ENCODE peak calls at places on chromosomes 2 and 18, in four cellular contexts. Z is K562, R is WTC11, X is HepG2. W is an unnamed sample.

GRCh38 chr2:39603436-39603835 is 62.3 kb upstream of the TMEM178A start:
- DNase-seq in X (no peak), Z (no peak), R (no peak), W (no peak)

GRCh38 chr2:61177727-61178549 is 15.9 kb downstream of the C2orf74 start:
- DNase-seq in Z (peak; percentile 25), R (peak; percentile 27), X (peak; percentile 19), W (no peak)

GRCh38 chr2:47402555-47402804 is 476 bp upstream of the MSH2 start:
- DNase-seq in X (no peak), Z (no peak), R (no peak), W (no peak)

GRCh38 chr18:48988508-48989303 is 37.9 kb upstream of the SMAD7 start:
- DNase-seq in R (no peak), X (no peak), Z (no peak), W (no peak)

GRCh38 chr2:227939271-227940027 is 68.0 kb downstream of the DAW1 start:
- DNase-seq in Z (no peak), R (peak; percentile 34), X (peak; percentile 60), W (peak; percentile 50)

GRCh38 chr2:113138428-113139322 is 11.3 kb downstream of the IL1RN start:
- DNase-seq in Z (peak; percentile 67), X (peak; percentile 76), R (no peak), W (peak; percentile 68)

GRCh38 chr2:48607307-48608014 is 10.2 kb upstream of the GTF2A1L start:
- DNase-seq in X (no peak), R (no peak), Z (peak; percentile 45), W (no peak)

GRCh38 chr2:71224935-71225334 is 2.0 kb downstream of the PAIP2B start:
- DNase-seq in X (no peak), Z (no peak), R (no peak), W (no peak)

GRCh38 chr2:15989559-15989958 is 49.2 kb downstream of the MYCN start:
- DNase-seq in R (no peak), Z (no peak), X (no peak), W (no peak)

GRCh38 chr2:42249887-42250286 is 80.7 kb downstream of the EML4 start:
- DNase-seq in Z (no peak), X (no peak), R (no peak), W (no peak)

GRCh38 chr2:16051046-16051489 is 110.7 kb downstream of the MYCN start:
- DNase-seq in X (peak; percentile 80), R (no peak), Z (no peak), W (no peak)

GRCh38 chr18:49744395-49744987 is 68.8 kb downstream of the ACAA2 start:
- DNase-seq in Z (no peak), R (no peak), X (no peak), W (no peak)

GRCh38 chr18:3721771-3722661 is 272.0 kb downstream of the TGIF1 start:
- DNase-seq in X (no peak), Z (no peak), R (no peak), W (no peak)

GRCh38 chr2:174341301-174341994 is 6.7 kb downstream of the SP9 start:
- DNase-seq in R (peak; percentile 92), Z (peak; percentile 83), X (peak; percentile 67), W (peak; percentile 77)

GRCh38 chr2:100887713-100888112 is 67.8 kb downstream of the NPAS2 start:
- DNase-seq in X (no peak), Z (no peak), R (no peak), W (no peak)

GRCh38 chr18:23722646-23723045 is 33.4 kb downstream of the LAMA3 start:
- DNase-seq in X (no peak), R (no peak), Z (no peak), W (no peak)

GRCh38 chr2:60438136-60438535 is 115.3 kb downstream of the BCL11A start:
- DNase-seq in X (no peak), Z (no peak), R (no peak), W (no peak)

GRCh38 chr2:140601342-140601741 is 1529.5 kb downstream of the LRP1B start:
- DNase-seq in Z (no peak), R (no peak), X (no peak), W (no peak)

GRCh38 chr2:41038408-41038807 is 586.5 kb upstream of the SLC8A1 start:
- DNase-seq in Z (no peak), R (no peak), X (no peak), W (no peak)

GRCh38 chr18:26471027-26471426 is 77.3 kb downstream of the KCTD1 start:
- DNase-seq in R (no peak), Z (no peak), X (no peak), W (no peak)

GRCh38 chr2:236691799-236692167 is 122.2 kb downstream of the ACKR3 start:
- DNase-seq in Z (no peak), X (no peak), R (no peak), W (no peak)

GRCh38 chr2:165499131-165499530 is 29.6 kb downstream of the CSRNP3 start:
- DNase-seq in X (no peak), Z (no peak), R (no peak), W (no peak)

GRCh38 chr2:16334366-16334765 is 331.3 kb downstream of the CYRIA start:
- DNase-seq in R (no peak), Z (no peak), X (no peak), W (no peak)

GRCh38 chr2:66851449-66851872 is 416.5 kb downstream of the MEIS1 start:
- DNase-seq in R (no peak), Z (no peak), X (peak; percentile 9), W (no peak)

GRCh38 chr18:32440478-32440877 is 30.2 kb downstream of the GAREM1 start:
- DNase-seq in R (no peak), X (no peak), Z (no peak), W (no peak)

GRCh38 chr2:25499157-25499556 is 157.4 kb upstream of the DNMT3A start:
- DNase-seq in Z (no peak), X (no peak), R (no peak), W (no peak)

DNA sequence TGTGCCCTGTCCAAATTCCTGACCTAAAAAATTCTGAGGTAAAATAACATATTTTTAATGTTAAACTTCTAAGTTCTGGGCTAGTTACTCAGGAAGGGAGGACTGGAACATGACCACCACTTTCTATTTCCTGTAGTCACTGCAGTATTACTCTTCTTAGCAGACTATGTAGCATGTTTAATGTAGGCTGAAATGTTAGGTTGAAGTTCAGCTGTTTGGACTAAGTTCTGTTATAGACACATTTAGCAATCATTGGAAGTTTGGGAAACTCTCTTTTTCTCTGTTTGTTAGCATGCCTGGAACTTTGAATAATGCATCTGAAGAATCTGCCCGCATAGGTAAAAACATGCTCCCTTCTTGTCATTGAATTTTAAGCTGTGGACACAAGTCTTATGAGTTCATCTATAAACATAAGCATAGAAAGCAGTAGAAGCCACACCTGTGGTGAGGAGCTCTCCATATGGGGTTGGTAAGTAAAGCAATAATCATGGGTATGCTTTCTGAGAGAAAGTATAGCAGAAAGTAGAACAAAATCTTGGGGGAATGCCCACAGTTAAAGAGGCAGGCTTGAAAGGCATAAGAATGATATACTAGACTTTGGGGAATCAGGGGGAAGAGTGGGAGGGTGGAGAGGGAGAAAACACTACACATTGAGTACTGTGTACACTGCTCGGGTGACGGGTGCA is 52.6 kb downstream of the IL1R2 start:
- DNase-seq in X (no peak), Z (no peak), R (no peak), W (no peak)
- TF ChIP-seq ELF4 in X (no peak), Z (no peak), R (no peak), W (no peak)

GRCh38 chr2:203782262-203782976 is 76.0 kb downstream of the CD28 start:
- DNase-seq in Z (peak; percentile 22), R (peak; percentile 53), X (peak; percentile 78), W (peak; percentile 71)
- TF ChIP-seq ELF4 in Z (no peak), R (no peak), X (no peak), W (no peak)

GRCh38 chr2:225400060-225400511 is 576 bp downstream of the NYAP2 start:
- DNase-seq in X (peak; percentile 9), Z (no peak), R (peak; percentile 65), W (peak; percentile 11)
- TF ChIP-seq ELF4 in X (no peak), Z (no peak), R (no peak), W (no peak)

GRCh38 chr2:203993011-203993410 is 56.4 kb downstream of the ICOS start:
- DNase-seq in R (no peak), X (no peak), Z (no peak), W (no peak)
- TF ChIP-seq ELF4 in R (no peak), X (no peak), Z (no peak), W (no peak)

GRCh38 chr18:42941860-42942259 is 173.6 kb downstream of the RIT2 start:
- DNase-seq in X (no peak), Z (no peak), R (no peak), W (no peak)

GRCh38 chr18:42937434-42937833 is 178.1 kb downstream of the RIT2 start:
- DNase-seq in X (no peak), Z (no peak), R (no peak), W (no peak)

GRCh38 chr18:42931501-42931900 is 184.0 kb downstream of the RIT2 start:
- DNase-seq in Z (no peak), R (no peak), X (no peak), W (no peak)

GRCh38 chr18:42936289-42936688 is 179.2 kb downstream of the RIT2 start:
- DNase-seq in R (no peak), Z (no peak), X (no peak), W (no peak)
- TF ChIP-seq ELF4 in R (no peak), Z (no peak), X (no peak), W (no peak)

DNA sequence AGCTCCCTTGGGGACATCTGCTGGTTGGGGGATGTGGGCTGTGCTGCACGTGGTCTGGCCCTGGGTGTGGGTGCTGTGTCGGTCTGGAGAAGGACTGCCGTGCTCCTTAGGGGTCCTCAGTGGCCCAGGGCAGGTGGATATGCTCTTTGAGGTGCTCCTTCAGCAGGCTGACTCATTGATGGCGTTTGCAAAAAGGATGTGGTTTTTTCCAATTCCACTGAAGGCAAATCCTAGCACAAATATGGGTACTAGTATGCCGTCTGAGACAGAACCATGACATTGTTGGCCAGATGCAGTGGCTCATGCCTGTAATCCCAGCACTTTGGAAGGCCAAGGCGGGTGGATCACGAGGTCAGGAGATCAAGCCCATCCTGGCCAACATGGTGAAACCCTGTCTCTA is 3.3 kb downstream of the PPP1R7 start:
- DNase-seq in R (no peak), Z (no peak), X (no peak), W (no peak)
- TF ChIP-seq ELF4 in R (no peak), Z (no peak), X (no peak), W (no peak)

GRCh38 chr2:167133614-167134013 is 245.3 kb downstream of the XIRP2 start:
- DNase-seq in R (no peak), Z (no peak), X (no peak), W (no peak)
- TF ChIP-seq ELF4 in R (no peak), Z (no peak), X (no peak), W (no peak)

DNA sequence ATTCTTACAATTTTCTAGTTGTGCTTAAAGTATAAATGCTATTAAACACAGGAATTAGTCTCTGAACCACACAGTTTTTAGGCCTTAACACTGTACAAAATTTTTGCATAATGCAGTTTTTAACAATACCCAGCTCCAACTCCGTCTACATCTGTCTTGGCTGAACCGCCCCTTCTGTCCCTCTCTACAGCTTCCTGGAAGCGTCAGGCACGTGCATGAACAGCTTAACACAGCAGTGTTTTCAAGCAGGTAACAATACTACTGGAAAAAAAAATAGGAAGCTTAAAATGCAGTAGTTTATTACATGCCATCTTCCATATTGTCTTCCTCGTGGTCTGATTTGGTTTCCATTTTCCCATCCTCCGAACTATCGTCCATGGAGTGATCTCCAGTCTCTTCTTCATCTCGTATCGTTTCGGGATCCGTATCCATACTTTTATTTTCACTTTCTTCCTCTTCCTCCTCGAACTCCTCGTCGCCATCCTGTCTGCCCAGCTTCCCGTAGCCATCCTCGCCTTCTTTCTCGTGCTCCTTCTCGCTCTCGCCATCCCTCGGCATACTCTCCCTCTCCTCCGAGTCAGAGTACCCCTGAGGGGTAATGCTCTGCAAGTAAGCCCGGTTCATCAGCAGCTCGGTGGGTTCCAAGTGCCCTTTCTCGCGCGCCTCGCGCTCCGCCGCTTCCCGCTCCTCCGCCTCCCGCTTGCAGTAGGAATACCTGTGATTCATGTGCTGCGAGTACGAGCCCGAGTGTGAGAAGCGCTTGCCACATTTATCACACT is 130.6 kb downstream of the ZEB2 start:
- DNase-seq in Z (no peak), X (no peak), R (peak; percentile 61), W (no peak)
- TF ChIP-seq ELF4 in Z (no peak), X (no peak), R (no peak), W (no peak)

W was measured in HEK293T.